ENCODE peak calls at places on chromosomes 12 and 14, in seven cellular contexts. Q is CD4-positive, alpha-beta memory T cell; I is Panc1; P is MM.1S; X is neural progenitor cell; H is SJCRH30; L is psoas muscle. M is an unnamed sample. For H3K36me3 and H3K4me1, the result is how much of the 10 kb centered on the place peaks cover.

GRCh38 chr14:68948686-68949085 is 30.4 kb downstream of the ACTN1 start:
- DNase-seq in H (no peak), I (no peak), Q (no peak), X (no peak), L (no peak), P (no peak), M (no peak)

GRCh38 chr14:50795127-50795526 is 35.8 kb downstream of the NIN start:
- DNase-seq in L (no peak), I (no peak), P (no peak), Q (no peak), X (no peak), H (no peak), M (no peak)

GRCh38 chr14:57244103-57244502 is 24.6 kb downstream of the EXOC5 start:
- DNase-seq in H (no peak), P (no peak), L (no peak), X (no peak), I (no peak), Q (no peak), M (no peak)

GRCh38 chr14:100612879-100613455 is 25.8 kb upstream of the BEGAIN start:
- DNase-seq in H (no peak), Q (no peak), X (no peak), L (no peak), I (no peak), P (no peak), M (no peak)

GRCh38 chr12:7131502-7131866 is 1.3 kb downstream of the CLSTN3 start:
- DNase-seq in H (no peak), X (peak), L (no peak), I (no peak), Q (peak), P (no peak), M (peak)

GRCh38 chr12:75548879-75549278 is 37.5 kb upstream of the KRR1 start:
- DNase-seq in I (no peak), X (no peak), Q (no peak), H (no peak), L (no peak), P (no peak), M (no peak)

GRCh38 chr12:121637231-121637914 is 11.0 kb downstream of the ORAI1 start:
- DNase-seq in Q (peak), X (no peak), I (no peak), H (no peak), P (no peak), L (no peak), M (peak)

GRCh38 chr12:128969480-128970055 is 116.3 kb downstream of the GLT1D1 start:
- DNase-seq in L (no peak), P (no peak), Q (no peak), H (peak), X (peak), I (no peak), M (no peak)

GRCh38 chr12:10196210-10196609 is 16.5 kb upstream of the GABARAPL1 start:
- DNase-seq in P (no peak), X (no peak), H (no peak), I (no peak), L (no peak), Q (no peak), M (no peak)

GRCh38 chr12:121804417-121805111 is 755 bp downstream of the SETD1B start:
- DNase-seq in Q (peak), X (peak), H (no peak), I (no peak), L (peak), P (no peak), M (peak)

GRCh38 chr12:79927772-79928474 is 7.0 kb downstream of the PPP1R12A start:
- DNase-seq in H (no peak), Q (peak), L (no peak), X (no peak), P (peak), I (no peak), M (peak)

GRCh38 chr14:53570411-53571387 is 385.9 kb downstream of the BMP4 start:
- DNase-seq in I (no peak), X (no peak), L (no peak), Q (no peak), P (no peak), H (no peak), M (no peak)

GRCh38 chr12:52614381-52615207 is 3.8 kb downstream of the KRT73 start:
- DNase-seq in P (no peak), I (no peak), Q (no peak), X (no peak), H (no peak), L (no peak), M (no peak)

GRCh38 chr12:104496336-104496735 is 39.6 kb downstream of the CHST11 start:
- DNase-seq in P (no peak), X (no peak), L (no peak), Q (no peak), H (no peak), I (no peak), M (no peak)

GRCh38 chr12:132279930-132280329 is 49.5 kb downstream of the GALNT9 start:
- DNase-seq in H (no peak), L (no peak), Q (no peak), P (no peak), X (no peak), I (no peak), M (peak)

GRCh38 chr14:50501642-50502041 is 30.7 kb downstream of the MAP4K5 start:
- DNase-seq in P (no peak), X (no peak), I (no peak), Q (no peak), L (no peak), H (no peak), M (no peak)

GRCh38 chr12:14171111-14171510 is 189.7 kb upstream of the GRIN2B start:
- DNase-seq in L (no peak), P (peak), Q (no peak), H (no peak), X (no peak), I (no peak), M (no peak)

GRCh38 chr12:121025442-121026226 is 9.3 kb upstream of the C12orf43 start:
- DNase-seq in Q (no peak), P (no peak), H (no peak), L (no peak), X (no peak), I (no peak), M (no peak)

DNA sequence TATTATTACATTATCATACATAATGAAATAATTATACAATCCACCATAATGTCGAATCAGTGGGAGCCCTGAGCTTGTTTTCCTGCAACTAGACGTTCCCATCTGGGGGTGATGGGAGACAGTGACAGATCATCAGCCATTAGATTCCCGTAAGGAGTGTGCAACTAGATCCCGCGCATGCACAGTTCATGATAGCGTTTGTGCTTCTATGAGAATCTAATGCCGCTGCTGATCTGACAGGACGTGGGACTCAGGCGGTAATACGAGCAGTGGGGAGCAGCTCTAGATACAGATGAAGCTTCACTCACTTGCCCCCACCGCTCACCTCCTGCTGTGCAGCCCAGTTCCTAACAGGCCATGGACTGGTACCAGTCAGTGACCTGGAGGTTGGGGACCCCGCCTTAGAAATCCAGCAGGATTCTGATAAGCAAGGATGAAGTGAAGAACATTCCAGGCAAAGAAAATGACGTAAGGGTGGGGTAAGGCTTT is 204.6 kb downstream of the ETV6 start:
- DNase-seq in X (no peak), H (no peak), Q (no peak), P (no peak), L (no peak), I (no peak), M (no peak)
- H3K36me3 ChIP-seq in X (under half), H (under half), Q (under half), P (under half), L (under half), I (under half), M (under half)

GRCh38 chr12:108643941-108644742 is 10.4 kb upstream of the SELPLG start:
- DNase-seq in Q (no peak), X (no peak), I (no peak), P (no peak), H (no peak), L (peak), M (no peak)

GRCh38 chr12:108644743-108645120 is 11.0 kb upstream of the SELPLG start:
- DNase-seq in I (no peak), L (no peak), Q (no peak), X (no peak), H (no peak), P (no peak), M (no peak)

GRCh38 chr12:108642269-108642870 is 8.7 kb upstream of the SELPLG start:
- DNase-seq in I (no peak), H (peak), Q (no peak), X (no peak), P (no peak), L (no peak), M (no peak)

GRCh38 chr12:108641446-108642268 is 8.0 kb upstream of the SELPLG start:
- DNase-seq in P (no peak), L (no peak), Q (no peak), I (no peak), X (no peak), H (peak), M (no peak)

GRCh38 chr12:108642899-108643654 is 9.4 kb upstream of the SELPLG start:
- DNase-seq in X (no peak), P (no peak), L (no peak), Q (no peak), H (no peak), I (no peak), M (no peak)
- H3K4me1 ChIP-seq in X (under half), P (under half), L (under half), Q (under half), H (under half), I (under half), M (under half)

GRCh38 chr12:118420673-118421072 is 44.3 kb downstream of the SUDS3 start:
- DNase-seq in X (no peak), H (no peak), P (no peak), Q (no peak), L (no peak), I (no peak), M (no peak)

GRCh38 chr12:118418385-118419057 is 42.2 kb downstream of the SUDS3 start:
- DNase-seq in Q (no peak), H (no peak), L (no peak), I (no peak), P (no peak), X (no peak), M (no peak)

GRCh38 chr12:118417942-118418341 is 41.6 kb downstream of the SUDS3 start:
- DNase-seq in L (no peak), X (no peak), H (no peak), Q (no peak), I (no peak), P (no peak), M (no peak)
- H3K36me3 ChIP-seq in L (half or more), X (under half), H (under half), Q (under half), I (under half), P (under half), M (under half)

GRCh38 chr12:46373303-46374182 is 970 bp upstream of the SLC38A2 start:
- DNase-seq in L (peak), P (peak), X (peak), Q (peak), I (no peak), H (peak), M (peak)
- H3K4me1 ChIP-seq in L (under half), P (under half), X (under half), Q (under half), I (under half), H (under half), M (under half)

GRCh38 chr14:73953731-73954130 is 3.6 kb downstream of the COQ6 start:
- DNase-seq in Q (no peak), P (no peak), H (no peak), I (no peak), X (no peak), L (no peak), M (no peak)
- H3K36me3 ChIP-seq in Q (under half), P (under half), H (under half), I (under half), X (under half), L (half or more), M (under half)

GRCh38 chr14:91399868-91400640 is 17.6 kb downstream of the CCDC88C start:
- DNase-seq in Q (peak), L (no peak), I (no peak), H (no peak), P (peak), X (no peak), M (peak)
- H3K4me1 ChIP-seq in Q (half or more), L (under half), I (under half), H (under half), P (under half), X (under half), M (half or more)

DNA sequence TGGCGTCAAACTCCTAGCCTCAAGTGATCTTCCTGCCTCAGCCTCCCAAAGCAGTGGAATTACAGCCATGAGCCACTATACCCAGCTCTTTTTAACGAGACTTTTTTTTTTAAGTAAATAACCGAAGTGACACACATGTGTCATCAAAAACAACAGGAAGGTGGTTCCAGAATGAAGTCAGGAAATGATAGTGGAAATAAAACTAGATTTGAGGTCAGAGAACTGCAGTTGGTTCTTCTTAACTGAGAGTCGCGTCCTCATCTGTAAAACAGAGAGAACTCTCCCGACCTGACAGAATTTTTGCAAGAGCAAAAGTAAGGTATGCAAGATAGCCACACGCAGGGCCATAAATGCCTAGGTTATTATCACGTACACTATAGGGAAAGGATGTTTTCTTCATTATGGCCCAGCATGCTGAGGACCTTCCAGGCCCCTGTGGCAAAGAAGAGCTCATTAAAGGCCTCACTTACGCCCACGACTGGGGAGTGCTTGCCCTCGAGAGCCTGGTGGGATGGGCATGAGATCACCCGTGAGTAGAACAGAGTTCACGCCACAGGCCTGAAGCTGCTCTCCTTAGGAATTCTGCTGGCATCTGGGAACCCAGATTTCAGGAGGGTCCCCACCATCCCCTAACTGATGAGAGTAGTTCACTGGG is 67.2 kb downstream of the SCARB1 start:
- DNase-seq in X (no peak), H (no peak), I (no peak), P (no peak), L (no peak), Q (no peak), M (no peak)
- H3K36me3 ChIP-seq in X (under half), H (under half), I (under half), P (under half), L (under half), Q (under half), M (under half)

GRCh38 chr14:75044322-75044721 is 6.9 kb downstream of the MLH3 start:
- DNase-seq in L (no peak), H (no peak), Q (no peak), I (no peak), X (no peak), P (no peak), M (no peak)

GRCh38 chr14:75040497-75040896 is 10.8 kb downstream of the MLH3 start:
- DNase-seq in L (no peak), X (no peak), P (no peak), Q (no peak), I (no peak), H (no peak), M (no peak)

GRCh38 chr14:75040959-75041358 is 10.3 kb downstream of the MLH3 start:
- DNase-seq in H (no peak), X (no peak), Q (no peak), L (no peak), I (no peak), P (no peak), M (no peak)

GRCh38 chr14:75042040-75042439 is 9.2 kb downstream of the MLH3 start:
- DNase-seq in X (no peak), Q (no peak), H (peak), I (no peak), P (no peak), L (no peak), M (no peak)

DNA sequence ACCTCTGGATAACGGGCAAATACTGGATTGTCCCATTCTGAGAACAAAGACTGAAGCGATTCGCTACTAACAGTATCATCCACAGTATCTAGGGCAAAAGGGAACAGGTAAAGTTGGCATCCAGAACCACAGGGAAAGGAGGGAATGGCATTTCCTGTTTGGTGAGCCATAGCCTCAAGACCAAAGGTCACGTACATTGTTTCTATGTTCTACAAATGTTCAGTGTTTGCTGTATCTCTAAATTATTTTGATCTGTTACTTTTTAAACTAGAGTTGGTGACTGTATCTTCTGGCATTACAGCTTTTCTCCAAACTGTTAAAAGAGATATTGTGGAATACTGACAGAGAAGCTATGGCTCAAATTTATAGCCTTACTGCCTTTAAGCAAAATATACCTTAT is 9.7 kb downstream of the MLH3 start:
- DNase-seq in P (no peak), X (no peak), Q (no peak), L (no peak), I (no peak), H (peak), M (no peak)
- H3K4me1 ChIP-seq in P (under half), X (under half), Q (under half), L (under half), I (under half), H (under half), M (under half)

DNA sequence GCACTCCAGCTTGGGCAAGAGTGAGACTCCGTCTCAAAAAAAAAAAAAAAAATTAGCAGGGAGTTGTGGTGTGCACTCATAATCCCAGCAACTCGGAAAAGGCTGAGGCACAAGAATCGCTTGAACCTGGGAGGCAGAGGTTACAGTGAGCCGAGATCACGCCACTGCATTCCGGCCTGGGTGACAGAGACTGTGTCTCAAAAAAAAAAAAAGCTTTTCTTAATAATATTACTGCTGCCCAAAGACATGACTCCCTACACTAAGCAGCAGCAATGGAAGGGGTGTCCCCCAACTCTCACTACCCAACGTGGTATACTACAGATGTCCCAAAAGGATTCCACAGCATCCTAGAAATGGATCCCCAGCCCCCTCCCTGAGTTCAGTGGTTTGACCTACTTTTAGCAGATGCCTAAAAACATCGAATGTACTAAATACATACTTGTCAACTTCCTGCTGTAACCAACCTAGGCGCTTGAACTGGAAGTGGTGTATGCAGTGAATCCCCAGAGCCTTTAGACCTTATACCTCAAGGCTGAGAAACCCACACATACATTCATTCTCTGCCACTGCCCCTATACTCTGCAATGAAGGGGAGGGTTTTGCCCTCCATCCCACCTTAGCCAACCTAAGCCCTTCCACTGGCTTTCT is 8.5 kb upstream of the FKBP11 start:
- DNase-seq in I (no peak), X (no peak), L (no peak), H (no peak), P (no peak), Q (peak), M (peak)
- H3K36me3 ChIP-seq in I (under half), X (under half), L (under half), H (half or more), P (under half), Q (under half), M (under half)

M was measured in CD8-positive, alpha-beta memory T cell.